ENCODE peak calls at places on chromosomes 12 and 14, in four cellular contexts. One of them, this sample, is unnamed. For H3K4me1, the result is how much of the 10 kb centered on the place peaks cover.

GRCh38 chr14:61965030-61965745 is 203.0 kb downstream of the SNAPC1 start:
- DNase-seq in K562: no peak
- DNase-seq in GM12878: no peak
- DNase-seq in HepG2: peak
- DNase-seq in this sample: no peak

GRCh38 chr12:78359530-78359929 is 505.0 kb upstream of the SYT1 start:
- DNase-seq in K562: no peak
- DNase-seq in GM12878: no peak
- DNase-seq in HepG2: no peak
- DNase-seq in this sample: no peak

GRCh38 chr12:89494411-89495231 is 30.0 kb downstream of the GALNT4 start:
- DNase-seq in K562: peak
- DNase-seq in GM12878: no peak
- DNase-seq in HepG2: no peak
- DNase-seq in this sample: no peak

GRCh38 chr14:86481105-86481504 is 951.2 kb downstream of the FLRT2 start:
- DNase-seq in K562: no peak
- DNase-seq in GM12878: no peak
- DNase-seq in HepG2: no peak
- DNase-seq in this sample: no peak

GRCh38 chr12:105862163-105862821 is 276.5 kb downstream of the NUAK1 start:
- DNase-seq in K562: no peak
- DNase-seq in GM12878: no peak
- DNase-seq in HepG2: no peak
- DNase-seq in this sample: no peak

GRCh38 chr12:6950401-6950801 is 755 bp upstream of the PTPN6 start:
- DNase-seq in K562: no peak
- DNase-seq in GM12878: no peak
- DNase-seq in HepG2: no peak
- DNase-seq in this sample: no peak

GRCh38 chr14:92615451-92615850 is 101.9 kb downstream of the RIN3 start:
- DNase-seq in K562: no peak
- DNase-seq in GM12878: peak
- DNase-seq in HepG2: no peak
- DNase-seq in this sample: no peak

GRCh38 chr14:23345987-23346692 is 6.5 kb downstream of the SLC22A17 start:
- DNase-seq in K562: peak
- DNase-seq in GM12878: no peak
- DNase-seq in HepG2: peak
- DNase-seq in this sample: peak

GRCh38 chr12:102806110-102806509 is 110.9 kb downstream of the PAH start:
- DNase-seq in K562: no peak
- DNase-seq in GM12878: no peak
- DNase-seq in HepG2: no peak
- DNase-seq in this sample: peak

GRCh38 chr14:22200977-22201605 is 387.9 kb downstream of the DAD1 start:
- DNase-seq in K562: peak
- DNase-seq in GM12878: peak
- DNase-seq in HepG2: peak
- DNase-seq in this sample: peak

GRCh38 chr12:94592080-94592479 is 58.3 kb downstream of the TMCC3 start:
- DNase-seq in K562: no peak
- DNase-seq in GM12878: no peak
- DNase-seq in HepG2: no peak
- DNase-seq in this sample: no peak

GRCh38 chr14:97723834-97724770 is 926.9 kb downstream of the VRK1 start:
- DNase-seq in K562: no peak
- DNase-seq in GM12878: no peak
- DNase-seq in HepG2: no peak
- DNase-seq in this sample: no peak

DNA sequence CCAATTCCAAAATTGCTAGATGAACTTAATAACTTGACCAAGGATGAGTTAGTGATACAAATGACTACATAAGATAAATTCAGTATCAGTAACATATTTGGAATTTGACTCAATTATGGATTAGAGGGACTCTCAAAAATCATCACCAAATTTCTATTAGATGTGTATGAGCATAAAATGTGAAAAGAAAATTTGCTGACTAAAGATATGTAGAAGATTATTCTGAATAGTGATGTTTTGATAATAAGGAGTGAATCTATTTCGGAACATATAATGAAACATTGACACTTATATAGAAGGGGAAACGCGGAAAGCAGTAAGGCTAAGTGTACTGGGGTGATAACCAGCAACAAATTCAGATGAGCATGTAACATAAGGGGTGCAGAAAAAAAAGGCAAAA is 177.3 kb downstream of the DERA start:
- DNase-seq in K562: no peak
- DNase-seq in GM12878: no peak
- DNase-seq in HepG2: no peak
- DNase-seq in this sample: no peak
- TF ChIP-seq JUNB in K562: no peak
- TF ChIP-seq JUNB in GM12878: no peak
- TF ChIP-seq JUNB in HepG2: no peak
- TF ChIP-seq JUNB in this sample: no peak

GRCh38 chr14:55051426-55052258 is at the start of gene MAPK1IP1L:
- DNase-seq in K562: peak
- DNase-seq in GM12878: peak
- DNase-seq in HepG2: peak
- DNase-seq in this sample: peak

GRCh38 chr14:55048900-55049437 is 2.5 kb upstream of the MAPK1IP1L start:
- DNase-seq in K562: no peak
- DNase-seq in GM12878: no peak
- DNase-seq in HepG2: no peak
- DNase-seq in this sample: no peak

GRCh38 chr14:55052259-55052930 is 948 bp downstream of the MAPK1IP1L start:
- DNase-seq in K562: no peak
- DNase-seq in GM12878: no peak
- DNase-seq in HepG2: no peak
- DNase-seq in this sample: peak

GRCh38 chr14:55053018-55053417 is 1.6 kb downstream of the MAPK1IP1L start:
- DNase-seq in K562: no peak
- DNase-seq in GM12878: no peak
- DNase-seq in HepG2: no peak
- DNase-seq in this sample: no peak

GRCh38 chr14:55051165-55051425 is 352 bp upstream of the MAPK1IP1L start:
- DNase-seq in K562: no peak
- DNase-seq in GM12878: no peak
- DNase-seq in HepG2: no peak
- DNase-seq in this sample: no peak
- H3K4me1 ChIP-seq in K562: under half
- H3K4me1 ChIP-seq in GM12878: under half
- H3K4me1 ChIP-seq in HepG2: under half
- H3K4me1 ChIP-seq in this sample: under half

DNA sequence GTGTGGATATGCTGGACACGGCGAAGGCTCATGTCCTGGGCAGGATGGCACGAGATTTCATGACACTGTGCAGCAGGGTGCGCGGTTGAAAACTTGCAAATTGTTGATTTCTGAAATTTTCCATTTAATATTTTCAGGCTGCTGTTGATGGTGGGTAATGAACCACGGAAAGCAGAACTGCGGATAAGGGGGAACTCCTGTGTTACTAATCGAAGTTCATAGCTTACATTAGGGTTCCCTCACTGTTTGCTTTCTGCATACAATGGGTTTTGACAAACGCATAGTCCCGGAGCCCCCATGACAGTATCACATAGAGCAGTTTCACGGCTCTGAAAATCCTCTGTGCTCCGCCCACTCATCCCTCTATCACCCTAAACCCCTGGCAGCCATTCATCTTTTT is 139.2 kb upstream of the RFLNA start:
- DNase-seq in K562: no peak
- DNase-seq in GM12878: no peak
- DNase-seq in HepG2: no peak
- DNase-seq in this sample: no peak
- TF ChIP-seq EZH2 in K562: no peak
- TF ChIP-seq EZH2 in GM12878: no peak
- TF ChIP-seq EZH2 in HepG2: no peak
- TF ChIP-seq EZH2 in this sample: no peak

GRCh38 chr12:48198619-48198973 is 4.5 kb downstream of the OR10AD1 start:
- DNase-seq in K562: peak
- DNase-seq in GM12878: no peak
- DNase-seq in HepG2: no peak
- DNase-seq in this sample: peak
- TF ChIP-seq JUNB in K562: no peak
- TF ChIP-seq JUNB in GM12878: no peak
- TF ChIP-seq JUNB in HepG2: no peak
- TF ChIP-seq JUNB in this sample: no peak

GRCh38 chr12:79921786-79922185 is 13.1 kb downstream of the PPP1R12A start:
- DNase-seq in K562: no peak
- DNase-seq in GM12878: no peak
- DNase-seq in HepG2: no peak
- DNase-seq in this sample: no peak
- H3K4me1 ChIP-seq in K562: under half
- H3K4me1 ChIP-seq in GM12878: under half
- H3K4me1 ChIP-seq in HepG2: under half
- H3K4me1 ChIP-seq in this sample: under half

GRCh38 chr14:50871914-50872732 is at the start of gene ABHD12B:
- DNase-seq in K562: no peak
- DNase-seq in GM12878: no peak
- DNase-seq in HepG2: no peak
- DNase-seq in this sample: peak
- TF ChIP-seq EZH2 in K562: no peak
- TF ChIP-seq EZH2 in GM12878: no peak
- TF ChIP-seq EZH2 in HepG2: no peak
- TF ChIP-seq EZH2 in this sample: no peak

GRCh38 chr14:98724734-98725133 is 547.3 kb downstream of the BCL11B start:
- DNase-seq in K562: no peak
- DNase-seq in GM12878: no peak
- DNase-seq in HepG2: no peak
- DNase-seq in this sample: peak
- TF ChIP-seq JUNB in K562: no peak
- TF ChIP-seq JUNB in GM12878: no peak
- TF ChIP-seq JUNB in HepG2: no peak
- TF ChIP-seq JUNB in this sample: no peak

GRCh38 chr12:57225680-57226190 is 3.8 kb upstream of the SHMT2 start:
- DNase-seq in K562: no peak
- DNase-seq in GM12878: no peak
- DNase-seq in HepG2: no peak
- DNase-seq in this sample: no peak
- H3K4me1 ChIP-seq in K562: under half
- H3K4me1 ChIP-seq in GM12878: under half
- H3K4me1 ChIP-seq in HepG2: half or more
- H3K4me1 ChIP-seq in this sample: half or more

GRCh38 chr12:125954362-125954761 is 889.1 kb downstream of the AACS start:
- DNase-seq in K562: no peak
- DNase-seq in GM12878: no peak
- DNase-seq in HepG2: no peak
- DNase-seq in this sample: peak

GRCh38 chr12:125944446-125944845 is 879.2 kb downstream of the AACS start:
- DNase-seq in K562: no peak
- DNase-seq in GM12878: no peak
- DNase-seq in HepG2: no peak
- DNase-seq in this sample: no peak

GRCh38 chr12:125949471-125949870 is 884.2 kb downstream of the AACS start:
- DNase-seq in K562: no peak
- DNase-seq in GM12878: no peak
- DNase-seq in HepG2: no peak
- DNase-seq in this sample: no peak
- TF ChIP-seq EZH2 in K562: no peak
- TF ChIP-seq EZH2 in GM12878: no peak
- TF ChIP-seq EZH2 in HepG2: no peak
- TF ChIP-seq EZH2 in this sample: no peak

DNA sequence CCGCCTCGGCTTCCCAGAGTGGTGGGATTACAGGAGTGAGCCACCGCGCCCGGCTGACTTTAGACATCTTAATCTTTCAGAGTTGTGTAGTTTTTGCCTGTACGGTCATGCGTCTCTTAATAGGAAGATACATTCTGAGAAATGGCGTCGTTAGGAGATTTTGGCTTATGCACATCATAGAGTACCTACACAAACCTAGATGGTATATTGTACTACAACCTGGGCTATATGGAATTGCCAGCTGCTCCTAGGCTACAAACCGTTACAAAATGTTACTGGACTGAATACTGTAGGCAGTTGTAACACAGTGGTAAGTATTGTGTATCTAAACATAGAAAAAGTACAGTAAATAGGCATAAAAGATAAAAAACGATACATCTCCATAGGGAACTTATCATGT is 1.3 kb downstream of the TSFM start:
- DNase-seq in K562: no peak
- DNase-seq in GM12878: no peak
- DNase-seq in HepG2: no peak
- DNase-seq in this sample: no peak
- TF ChIP-seq JUNB in K562: no peak
- TF ChIP-seq JUNB in GM12878: no peak
- TF ChIP-seq JUNB in HepG2: no peak
- TF ChIP-seq JUNB in this sample: no peak